ENCODE peak calls at places on chromosomes 11 and 22, in five cellular contexts. T is esophagus mucosa; O is left lung; V is activated naive CD8-positive, alpha-beta T cell treated with anti-CD3 and anti-CD28 coated beads, Interleukin-2, amount 10 ng/mL, durations not matched to agents 7 days and 5 days; K is activated T-cell treated with anti-CD3 and anti-CD28 coated beads, Interleukin-2, amount 50 U/mL, for 72 hours. Q is an unnamed sample.

GRCh38 chr22:40332319-40332781 is 13.9 kb upstream of the ADSL start:
- ATAC-seq in T (peak), O (no peak), V (peak), K (peak), Q (no peak)

GRCh38 chr22:32219030-32219429 is 14.2 kb upstream of the RFPL2 start:
- ATAC-seq in T (no peak), O (peak), V (no peak), K (no peak), Q (no peak)

GRCh38 chr11:8366316-8366715 is 102.6 kb upstream of the LMO1 start:
- ATAC-seq in T (no peak), O (no peak), V (no peak), K (no peak), Q (no peak)

GRCh38 chr22:17829691-17830040 is 55.4 kb upstream of the BID start:
- ATAC-seq in T (peak), O (peak), V (no peak), K (peak), Q (no peak)

GRCh38 chr11:29707924-29708323 is 308.9 kb downstream of the KCNA4 start:
- ATAC-seq in T (no peak), O (no peak), V (no peak), K (no peak), Q (no peak)

GRCh38 chr22:28029201-28029948 is 110.3 kb upstream of the PITPNB start:
- ATAC-seq in T (peak), O (peak), V (no peak), K (no peak), Q (no peak)

GRCh38 chr11:48066881-48067800 is 86.8 kb downstream of the PTPRJ start:
- ATAC-seq in T (no peak), O (peak), V (no peak), K (no peak), Q (no peak)

GRCh38 chr11:108069947-108070346 is 51.4 kb upstream of the ACAT1 start:
- ATAC-seq in T (no peak), O (peak), V (peak), K (peak), Q (peak)

GRCh38 chr11:119832536-119832935 is 103.5 kb upstream of the NECTIN1 start:
- ATAC-seq in T (peak), O (peak), V (no peak), K (no peak), Q (no peak)

GRCh38 chr11:115168686-115169085 is 335.5 kb downstream of the CADM1 start:
- ATAC-seq in T (peak), O (no peak), V (no peak), K (no peak), Q (no peak)

GRCh38 chr11:114209904-114210303 is 86.3 kb upstream of the NNMT start:
- ATAC-seq in T (no peak), O (peak), V (no peak), K (no peak), Q (no peak)

GRCh38 chr11:15852179-15852578 is 504.2 kb downstream of the SOX6 start:
- ATAC-seq in T (no peak), O (no peak), V (no peak), K (no peak), Q (no peak)

Q was measured in activated CD4-positive, CD25-positive, alpha-beta regulatory T cell treated with anti-CD3 and anti-CD28 coated beads, Interleukin-2, amount 50 U/mL, for 24 hours.